ENCODE peak calls at places on chromosomes 13 and 19, in six cellular contexts. P is HepG2, R is SK-N-SH, C is H1, X is GM12878, Z is K562. T is an unnamed sample.
A peak's percentile ranks its signal among the peaks of the same experiment; 100 is the strongest.

GRCh38 chr13:42174344-42175162 is 97.4 kb upstream of the AKAP11 start:
- DNase-seq in P (no peak), R (no peak), C (no peak), X (no peak), Z (peak; percentile 50), T (no peak)

GRCh38 chr19:15251749-15252397 is 19.6 kb upstream of the EPHX3 start:
- DNase-seq in P (peak; percentile 40), R (peak; percentile 77), C (peak; percentile 46), X (no peak), Z (peak; percentile 33), T (peak; percentile 58)

GRCh38 chr13:90926459-90926858 is 421.0 kb upstream of the MIR17HG start:
- DNase-seq in P (no peak), R (no peak), C (no peak), X (no peak), Z (no peak), T (peak; percentile 60)

GRCh38 chr19:10001899-10002298 is 8.4 kb downstream of the COL5A3 start:
- DNase-seq in P (peak; percentile 63), R (no peak), C (no peak), X (no peak), Z (peak; percentile 49), T (no peak)

GRCh38 chr19:10152100-10152499 is 32.4 kb upstream of the EIF3G start:
- DNase-seq in P (no peak), R (no peak), C (no peak), X (no peak), Z (no peak), T (no peak)

GRCh38 chr19:7191946-7192691 is 102.1 kb downstream of the INSR start:
- DNase-seq in P (no peak), R (no peak), C (no peak), X (no peak), Z (no peak), T (no peak)

GRCh38 chr13:108346376-108346775 is 76.9 kb downstream of the TNFSF13B start:
- DNase-seq in P (no peak), R (no peak), C (no peak), X (no peak), Z (peak; percentile 9), T (no peak)

GRCh38 chr13:109666656-109667448 is 119.5 kb downstream of the IRS2 start:
- DNase-seq in P (no peak), R (peak; percentile 53), C (no peak), X (no peak), Z (no peak), T (peak; percentile 29)

GRCh38 chr13:34571716-34572115 is 370.4 kb upstream of the NBEA start:
- DNase-seq in P (no peak), R (no peak), C (no peak), X (no peak), Z (no peak), T (no peak)

GRCh38 chr19:1567848-1568227 is 287 bp downstream of the MEX3D start:
- DNase-seq in P (no peak), R (peak; percentile 78), C (no peak), X (no peak), Z (peak; percentile 29), T (no peak)

GRCh38 chr19:41386442-41386841 is 10.1 kb downstream of the TMEM91 start:
- DNase-seq in P (no peak), R (no peak), C (no peak), X (no peak), Z (peak; percentile 25), T (no peak)

GRCh38 chr19:49570138-49570856 is 10.1 kb downstream of the NOSIP start:
- DNase-seq in P (peak; percentile 88), R (peak; percentile 86), C (no peak), X (no peak), Z (peak; percentile 93), T (peak; percentile 92)
- TF ChIP-seq CHD2 in P (no peak), R (no peak), C (no peak), X (no peak), Z (no peak), T (no peak)

DNA sequence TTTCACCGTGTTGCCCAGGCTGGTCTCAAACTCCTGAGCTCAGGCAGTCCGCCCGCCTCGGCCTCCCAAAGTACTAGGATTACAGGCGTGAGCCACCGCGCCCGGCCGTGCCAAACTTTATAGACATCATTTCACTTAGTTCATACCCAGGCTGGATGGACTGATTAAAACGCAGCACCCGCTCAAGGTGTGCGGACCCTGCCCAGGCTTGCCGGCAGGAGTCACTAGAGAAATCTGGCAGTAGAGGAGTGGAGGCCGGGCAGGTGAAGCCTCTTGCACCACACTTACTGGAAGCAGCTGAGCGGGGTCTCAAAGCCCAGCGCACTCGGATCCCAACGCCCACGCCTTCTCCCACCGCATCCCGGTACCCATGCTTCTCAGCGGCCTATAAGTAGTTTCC is 11.4 kb downstream of the PTGIR start:
- DNase-seq in P (no peak), R (no peak), C (no peak), X (no peak), Z (no peak), T (no peak)
- TF ChIP-seq CHD2 in P (no peak), R (no peak), C (no peak), X (no peak), Z (no peak), T (no peak)

DNA sequence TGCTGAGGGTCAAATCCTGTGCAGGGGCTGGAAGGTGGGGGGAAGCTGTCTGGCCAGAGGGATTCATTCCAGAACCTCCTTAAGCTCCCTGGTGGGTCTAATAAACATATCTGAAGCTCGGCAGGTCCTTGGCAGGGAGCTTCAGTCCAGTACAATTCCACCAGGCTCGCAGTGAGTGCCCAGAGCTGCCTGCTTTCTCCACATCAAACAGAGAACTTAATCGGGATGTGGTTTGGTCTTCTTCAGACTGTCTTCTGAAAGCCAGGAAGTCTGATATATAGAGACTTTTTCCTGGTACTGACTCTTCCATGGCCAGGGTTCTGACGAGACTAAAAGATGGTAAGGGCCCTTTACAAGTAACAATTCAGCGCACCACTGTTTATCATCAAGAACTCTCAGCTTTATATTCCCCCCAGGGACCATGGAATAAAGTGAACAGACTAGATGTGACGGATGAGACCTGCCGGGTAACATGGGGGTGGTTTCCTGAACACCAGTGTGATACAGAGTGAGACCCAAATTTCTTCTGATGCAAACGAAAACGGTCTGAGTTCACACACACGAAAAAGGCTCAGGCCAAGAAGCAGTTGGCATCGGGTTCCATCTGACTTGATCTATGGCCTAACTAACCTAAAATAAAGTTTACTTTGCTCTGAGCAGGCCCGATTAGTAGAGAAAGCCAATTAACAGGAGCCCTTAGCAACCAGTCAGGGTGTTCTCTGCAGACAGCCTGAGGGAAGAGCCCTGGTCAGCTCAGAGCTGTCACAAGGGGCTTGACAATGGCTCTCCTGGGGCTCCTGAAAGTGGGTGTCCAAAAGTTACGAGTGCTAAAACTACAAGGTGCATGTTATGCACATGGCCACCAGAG is 29.0 kb downstream of the RANBP3 start:
- DNase-seq in P (no peak), R (no peak), C (no peak), X (no peak), Z (no peak), T (no peak)
- TF ChIP-seq CHD2 in P (no peak), R (no peak), C (no peak), X (no peak), Z (no peak), T (no peak)

GRCh38 chr13:95498886-95499285 is 53.6 kb upstream of the CLDN10 start:
- DNase-seq in P (no peak), R (no peak), C (no peak), X (no peak), Z (no peak), T (no peak)
- TF ChIP-seq CHD2 in P (no peak), R (no peak), C (no peak), X (no peak), Z (no peak), T (no peak)

GRCh38 chr19:51783373-51783772 is 11.6 kb upstream of the FPR3 start:
- DNase-seq in P (peak; percentile 23), R (no peak), C (no peak), X (no peak), Z (peak; percentile 72), T (peak; percentile 24)
- TF ChIP-seq CHD2 in P (no peak), R (no peak), C (no peak), X (no peak), Z (no peak), T (no peak)

DNA sequence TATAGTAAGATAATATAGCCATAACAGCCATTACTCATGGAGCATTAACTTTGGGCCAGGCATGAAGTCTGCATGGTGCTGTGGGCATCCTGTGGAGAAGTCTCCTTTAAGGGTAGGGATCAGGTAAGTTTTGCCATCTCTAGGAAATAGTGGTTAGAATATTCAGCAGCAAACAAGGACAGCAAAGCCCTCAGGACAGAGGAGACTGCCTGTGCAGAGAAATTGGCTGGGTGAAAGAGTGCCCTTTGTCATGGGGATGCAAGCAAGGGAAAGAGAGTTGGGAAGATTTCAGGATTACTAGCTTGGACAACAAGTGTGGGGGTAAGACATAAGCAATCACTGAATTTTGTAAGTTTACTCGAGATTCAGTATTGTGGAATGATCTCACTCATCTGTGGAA is 15.7 kb upstream of the OBI1 start:
- DNase-seq in P (no peak), R (no peak), C (no peak), X (no peak), Z (no peak), T (no peak)
- TF ChIP-seq CHD2 in P (no peak), R (no peak), C (no peak), X (no peak), Z (no peak), T (no peak)

DNA sequence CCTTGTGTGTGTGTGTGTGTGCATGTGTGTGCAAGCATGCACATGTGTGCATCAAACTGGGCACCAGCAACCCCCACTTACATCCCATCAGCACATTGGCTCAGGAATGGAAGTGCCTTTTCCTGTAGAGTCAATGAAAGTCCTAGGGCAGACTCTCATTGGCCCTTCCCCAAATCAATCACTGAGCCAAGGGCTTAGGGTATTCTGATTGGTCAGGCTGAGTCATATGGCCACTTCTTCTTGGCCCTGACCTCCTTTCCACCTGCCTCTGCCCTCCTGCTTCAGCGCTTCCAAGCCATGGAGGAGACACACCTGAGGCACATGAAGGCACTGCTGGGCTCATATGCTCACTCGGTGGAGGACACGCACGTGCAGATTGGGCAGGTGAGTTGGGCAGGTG is 20.9 kb downstream of the FCHO1 start:
- DNase-seq in P (no peak), R (no peak), C (no peak), X (no peak), Z (peak; percentile 55), T (no peak)
- TF ChIP-seq CHD2 in P (no peak), R (no peak), C (peak; percentile 52), X (no peak), Z (peak; percentile 38), T (no peak)

GRCh38 chr19:18491995-18492953 is 29.6 kb downstream of the ELL start:
- DNase-seq in P (no peak), R (no peak), C (no peak), X (no peak), Z (no peak), T (no peak)

GRCh38 chr19:18495204-18495911 is 26.5 kb downstream of the ELL start:
- DNase-seq in P (no peak), R (peak; percentile 51), C (no peak), X (no peak), Z (no peak), T (no peak)

GRCh38 chr19:18493440-18494266 is 28.2 kb downstream of the ELL start:
- DNase-seq in P (no peak), R (no peak), C (no peak), X (no peak), Z (no peak), T (no peak)

GRCh38 chr19:18496167-18496979 is 25.5 kb downstream of the ELL start:
- DNase-seq in P (peak; percentile 32), R (no peak), C (no peak), X (no peak), Z (peak; percentile 64), T (no peak)

GRCh38 chr19:18494267-18494607 is 27.6 kb downstream of the ELL start:
- DNase-seq in P (no peak), R (no peak), C (no peak), X (no peak), Z (no peak), T (no peak)
- TF ChIP-seq CHD2 in P (no peak), R (no peak), C (no peak), X (no peak), Z (no peak), T (no peak)